ENCODE peak calls at places on chromosome 1, in four cellular contexts. L is GM12878, T is H1, K is HepG2. S is an unnamed sample.

GRCh38 chr1:223780926-223781325 is 64.8 kb downstream of the TP53BP2 start:
- DNase-seq in L (no peak), T (no peak), K (no peak), S (no peak)

GRCh38 chr1:64282353-64282752 is 78.9 kb downstream of the UBE2U start:
- DNase-seq in L (no peak), T (no peak), K (no peak), S (no peak)

GRCh38 chr1:220487297-220487820 is 40.6 kb upstream of the MARK1 start:
- DNase-seq in L (no peak), T (no peak), K (no peak), S (peak; percentile 42)

GRCh38 chr1:20787775-20788488 is 825 bp upstream of the HP1BP3 start:
- DNase-seq in L (no peak), T (no peak), K (peak; percentile 60), S (peak; percentile 28)

GRCh38 chr1:156750932-156751723 is at the start of gene HDGF:
- DNase-seq in L (no peak), T (peak; percentile 72), K (no peak), S (peak; percentile 48)

GRCh38 chr1:17629460-17629859 is 90.0 kb downstream of the ARHGEF10L start:
- DNase-seq in L (no peak), T (peak; percentile 88), K (no peak), S (peak; percentile 51)

GRCh38 chr1:28249013-28249870 is 10.1 kb upstream of the SESN2 start:
- DNase-seq in L (no peak), T (no peak), K (no peak), S (peak; percentile 40)

GRCh38 chr1:111281411-111281810 is 9.2 kb upstream of the CHIA start:
- DNase-seq in L (no peak), T (no peak), K (no peak), S (no peak)

GRCh38 chr1:230972855-230973271 is 5.8 kb downstream of the TTC13 start:
- DNase-seq in L (peak; percentile 55), T (no peak), K (peak; percentile 25), S (no peak)

GRCh38 chr1:161482610-161483009 is 22.6 kb upstream of the FCGR2A start:
- DNase-seq in L (no peak), T (no peak), K (no peak), S (no peak)

GRCh38 chr1:159012495-159012894 is 2.8 kb downstream of the IFI16 start:
- DNase-seq in L (peak; percentile 58), T (no peak), K (no peak), S (no peak)

GRCh38 chr1:17810668-17811067 is 55.5 kb downstream of the ACTL8 start:
- DNase-seq in L (no peak), T (no peak), K (no peak), S (no peak)

GRCh38 chr1:182348916-182349747 is 42.5 kb downstream of the GLUL start:
- DNase-seq in L (no peak), T (no peak), K (no peak), S (no peak)

GRCh38 chr1:4668738-4669700 is 14.6 kb downstream of the AJAP1 start:
- DNase-seq in L (no peak), T (no peak), K (no peak), S (no peak)

GRCh38 chr1:234942869-234943501 is 185.7 kb downstream of the TOMM20 start:
- DNase-seq in L (no peak), T (no peak), K (no peak), S (no peak)

GRCh38 chr1:226738995-226739695 is at the start of gene ITPKB:
- DNase-seq in L (no peak), T (peak; percentile 54), K (no peak), S (peak; percentile 59)

GRCh38 chr1:180611016-180611930 is 20.5 kb upstream of the XPR1 start:
- DNase-seq in L (no peak), T (no peak), K (no peak), S (no peak)

GRCh38 chr1:214927791-214928190 is 154.7 kb upstream of the KCNK2 start:
- DNase-seq in L (no peak), T (no peak), K (no peak), S (no peak)

GRCh38 chr1:90713741-90714509 is 3.2 kb downstream of the BARHL2 start:
- DNase-seq in L (no peak), T (peak; percentile 69), K (no peak), S (no peak)

GRCh38 chr1:64004451-64004850 is 199.0 kb upstream of the UBE2U start:
- DNase-seq in L (no peak), T (no peak), K (no peak), S (no peak)

GRCh38 chr1:12405325-12406217 is 175.7 kb downstream of the VPS13D start:
- DNase-seq in L (no peak), T (no peak), K (peak; percentile 82), S (no peak)

GRCh38 chr1:30740251-30740951 is 17.0 kb upstream of the MATN1 start:
- DNase-seq in L (no peak), T (no peak), K (peak; percentile 58), S (no peak)

GRCh38 chr1:39395357-39395831 is 96.0 kb upstream of the BMP8A start:
- DNase-seq in L (no peak), T (no peak), K (peak; percentile 21), S (no peak)

DNA sequence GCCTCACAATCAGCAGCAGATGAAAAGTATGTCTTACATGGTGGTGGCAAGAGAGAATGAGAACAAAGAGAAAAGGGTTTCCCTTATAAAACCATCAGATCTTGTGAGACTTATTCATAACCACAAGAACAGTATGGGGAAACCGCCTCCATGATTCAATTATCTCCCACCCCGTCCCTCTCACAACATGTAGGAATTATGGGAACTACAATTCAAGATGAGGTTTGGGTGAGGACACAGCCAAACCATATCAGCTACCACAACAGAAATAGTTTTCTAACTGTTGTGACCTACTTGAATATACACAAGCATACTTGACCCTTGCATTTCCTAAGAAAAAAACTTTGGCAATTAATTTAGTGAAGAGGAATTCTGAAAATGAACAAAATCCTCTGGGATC is 266.0 kb downstream of the DPYD start:
- DNase-seq in L (no peak), T (no peak), K (no peak), S (no peak)
- TF ChIP-seq SUZ12 in L (no peak), T (no peak), K (no peak), S (no peak)

GRCh38 chr1:212207822-212208520 is 77.2 kb upstream of the PPP2R5A start:
- DNase-seq in L (no peak), T (no peak), K (no peak), S (no peak)
- TF ChIP-seq SP1 in L (no peak), T (no peak), K (no peak), S (no peak)

DNA sequence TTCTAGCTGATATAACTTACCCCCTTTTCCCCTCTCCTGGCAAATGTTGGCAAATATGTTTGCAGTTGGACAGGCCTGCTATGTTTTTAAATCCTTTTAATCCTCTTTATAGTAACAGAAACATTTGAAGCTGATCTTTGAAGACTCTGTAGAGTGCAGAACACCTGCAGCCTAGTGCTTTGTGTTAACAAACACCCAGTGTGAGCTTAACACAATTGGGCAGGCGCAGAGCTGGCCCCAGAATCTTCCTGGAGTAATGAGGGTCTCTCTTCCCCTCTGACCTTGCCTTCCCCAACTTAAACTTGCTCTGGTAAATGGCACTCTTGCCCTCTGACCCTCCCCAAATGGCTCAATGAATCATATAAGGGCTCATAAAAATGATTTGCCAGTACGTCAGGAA is 247.9 kb upstream of the LYPLAL1 start:
- DNase-seq in L (no peak), T (no peak), K (no peak), S (no peak)
- TF ChIP-seq SUZ12 in L (no peak), T (no peak), K (no peak), S (no peak)

GRCh38 chr1:10451286-10451685 is 1.5 kb downstream of the CORT start:
- DNase-seq in L (no peak), T (no peak), K (no peak), S (no peak)
- TF ChIP-seq SP1 in L (no peak), T (no peak), K (no peak), S (no peak)

GRCh38 chr1:109213824-109214693 is at the start of gene SARS1:
- DNase-seq in L (peak; percentile 62), T (peak; percentile 91), K (peak; percentile 76), S (peak; percentile 99)
- TF ChIP-seq SUZ12 in L (no peak), T (no peak), K (no peak), S (no peak)

GRCh38 chr1:58929667-58930325 is 145.9 kb upstream of the JUN start:
- DNase-seq in L (no peak), T (no peak), K (no peak), S (no peak)
- TF ChIP-seq SP1 in L (no peak), T (no peak), K (no peak), S (no peak)

GRCh38 chr1:92502247-92502646 is 15.5 kb upstream of the GFI1 start:
- DNase-seq in L (no peak), T (no peak), K (no peak), S (no peak)
- TF ChIP-seq SUZ12 in L (no peak), T (no peak), K (no peak), S (no peak)

S was measured in HEK293T.